ENCODE peak calls at places on chromosomes 7 and 10, in five cellular contexts. One of them, this sample, is unnamed.

GRCh38 chr7:6422926-6423632 is 24.7 kb downstream of the DAGLB start:
- DNase-seq in stimulated activated CD4-positive, alpha-beta T cell treated with anti-CD3 and anti-CD28 coated beads, Interleukin-2, amount 100 ng/mL, for 48 hours: no peak
- DNase-seq in substantia nigra: peak; percentile 14
- DNase-seq in epithelial cell of esophagus: no peak
- DNase-seq in GM13976: no peak
- DNase-seq in this sample: peak; percentile 25

GRCh38 chr7:155178096-155178495 is 108.0 kb downstream of the HTR5A start:
- DNase-seq in stimulated activated CD4-positive, alpha-beta T cell treated with anti-CD3 and anti-CD28 coated beads, Interleukin-2, amount 100 ng/mL, for 48 hours: no peak
- DNase-seq in substantia nigra: no peak
- DNase-seq in epithelial cell of esophagus: no peak
- DNase-seq in GM13976: no peak
- DNase-seq in this sample: no peak

GRCh38 chr7:919924-920341 is 34.5 kb downstream of the ADAP1 start:
- DNase-seq in stimulated activated CD4-positive, alpha-beta T cell treated with anti-CD3 and anti-CD28 coated beads, Interleukin-2, amount 100 ng/mL, for 48 hours: no peak
- DNase-seq in substantia nigra: no peak
- DNase-seq in epithelial cell of esophagus: no peak
- DNase-seq in GM13976: no peak
- DNase-seq in this sample: peak; percentile 66

GRCh38 chr10:79320785-79321493 is 26.3 kb upstream of the PPIF start:
- DNase-seq in stimulated activated CD4-positive, alpha-beta T cell treated with anti-CD3 and anti-CD28 coated beads, Interleukin-2, amount 100 ng/mL, for 48 hours: peak; percentile 23
- DNase-seq in substantia nigra: no peak
- DNase-seq in epithelial cell of esophagus: peak; percentile 100
- DNase-seq in GM13976: no peak
- DNase-seq in this sample: no peak

GRCh38 chr7:157527686-157528085 is 190.9 kb downstream of the DNAJB6 start:
- DNase-seq in stimulated activated CD4-positive, alpha-beta T cell treated with anti-CD3 and anti-CD28 coated beads, Interleukin-2, amount 100 ng/mL, for 48 hours: no peak
- DNase-seq in substantia nigra: no peak
- DNase-seq in epithelial cell of esophagus: no peak
- DNase-seq in GM13976: no peak
- DNase-seq in this sample: no peak

GRCh38 chr10:128150045-128150493 is 23.8 kb upstream of the MKI67 start:
- DNase-seq in stimulated activated CD4-positive, alpha-beta T cell treated with anti-CD3 and anti-CD28 coated beads, Interleukin-2, amount 100 ng/mL, for 48 hours: peak; percentile 78
- DNase-seq in substantia nigra: peak; percentile 65
- DNase-seq in epithelial cell of esophagus: peak; percentile 78
- DNase-seq in GM13976: peak; percentile 93
- DNase-seq in this sample: peak; percentile 51

GRCh38 chr7:110386914-110387313 is 704.0 kb upstream of the LRRN3 start:
- DNase-seq in stimulated activated CD4-positive, alpha-beta T cell treated with anti-CD3 and anti-CD28 coated beads, Interleukin-2, amount 100 ng/mL, for 48 hours: no peak
- DNase-seq in substantia nigra: no peak
- DNase-seq in epithelial cell of esophagus: peak; percentile 93
- DNase-seq in GM13976: no peak
- DNase-seq in this sample: no peak

GRCh38 chr7:1709281-1709680 is 39.2 kb downstream of the ELFN1 start:
- DNase-seq in stimulated activated CD4-positive, alpha-beta T cell treated with anti-CD3 and anti-CD28 coated beads, Interleukin-2, amount 100 ng/mL, for 48 hours: no peak
- DNase-seq in substantia nigra: no peak
- DNase-seq in epithelial cell of esophagus: no peak
- DNase-seq in GM13976: no peak
- DNase-seq in this sample: no peak

GRCh38 chr10:101007915-101008822 is 8.6 kb downstream of the LZTS2 start:
- DNase-seq in stimulated activated CD4-positive, alpha-beta T cell treated with anti-CD3 and anti-CD28 coated beads, Interleukin-2, amount 100 ng/mL, for 48 hours: no peak
- DNase-seq in substantia nigra: no peak
- DNase-seq in epithelial cell of esophagus: no peak
- DNase-seq in GM13976: no peak
- DNase-seq in this sample: no peak

GRCh38 chr7:16026253-16027020 is 340.0 kb upstream of the MEOX2 start:
- DNase-seq in stimulated activated CD4-positive, alpha-beta T cell treated with anti-CD3 and anti-CD28 coated beads, Interleukin-2, amount 100 ng/mL, for 48 hours: no peak
- DNase-seq in substantia nigra: no peak
- DNase-seq in epithelial cell of esophagus: peak; percentile 8
- DNase-seq in GM13976: no peak
- DNase-seq in this sample: no peak

GRCh38 chr7:31476073-31476745 is 37.7 kb upstream of the ITPRID1 start:
- DNase-seq in stimulated activated CD4-positive, alpha-beta T cell treated with anti-CD3 and anti-CD28 coated beads, Interleukin-2, amount 100 ng/mL, for 48 hours: no peak
- DNase-seq in substantia nigra: no peak
- DNase-seq in epithelial cell of esophagus: no peak
- DNase-seq in GM13976: no peak
- DNase-seq in this sample: no peak

GRCh38 chr7:134565643-134566136 is 16.8 kb downstream of the AKR1B15 start:
- DNase-seq in stimulated activated CD4-positive, alpha-beta T cell treated with anti-CD3 and anti-CD28 coated beads, Interleukin-2, amount 100 ng/mL, for 48 hours: no peak
- DNase-seq in substantia nigra: no peak
- DNase-seq in epithelial cell of esophagus: peak; percentile 78
- DNase-seq in GM13976: no peak
- DNase-seq in this sample: no peak

GRCh38 chr10:24331457-24331856 is 122.5 kb downstream of the KIAA1217 start:
- DNase-seq in stimulated activated CD4-positive, alpha-beta T cell treated with anti-CD3 and anti-CD28 coated beads, Interleukin-2, amount 100 ng/mL, for 48 hours: no peak
- DNase-seq in substantia nigra: peak; percentile 13
- DNase-seq in epithelial cell of esophagus: peak; percentile 86
- DNase-seq in GM13976: no peak
- DNase-seq in this sample: peak; percentile 71

GRCh38 chr10:75396861-75397570 is 4.5 kb downstream of the ZNF503 start:
- DNase-seq in stimulated activated CD4-positive, alpha-beta T cell treated with anti-CD3 and anti-CD28 coated beads, Interleukin-2, amount 100 ng/mL, for 48 hours: no peak
- DNase-seq in substantia nigra: no peak
- DNase-seq in epithelial cell of esophagus: peak; percentile 39
- DNase-seq in GM13976: no peak
- DNase-seq in this sample: no peak

GRCh38 chr10:71727429-71728217 is 8.0 kb upstream of the C10orf105 start:
- DNase-seq in stimulated activated CD4-positive, alpha-beta T cell treated with anti-CD3 and anti-CD28 coated beads, Interleukin-2, amount 100 ng/mL, for 48 hours: no peak
- DNase-seq in substantia nigra: peak; percentile 38
- DNase-seq in epithelial cell of esophagus: peak; percentile 31
- DNase-seq in GM13976: peak; percentile 78
- DNase-seq in this sample: peak; percentile 88

GRCh38 chr10:32972454-32972853 is 14.4 kb upstream of the ITGB1 start:
- DNase-seq in stimulated activated CD4-positive, alpha-beta T cell treated with anti-CD3 and anti-CD28 coated beads, Interleukin-2, amount 100 ng/mL, for 48 hours: no peak
- DNase-seq in substantia nigra: no peak
- DNase-seq in epithelial cell of esophagus: no peak
- DNase-seq in GM13976: no peak
- DNase-seq in this sample: no peak

GRCh38 chr10:27388761-27389399 is 115.2 kb upstream of the RAB18 start:
- DNase-seq in stimulated activated CD4-positive, alpha-beta T cell treated with anti-CD3 and anti-CD28 coated beads, Interleukin-2, amount 100 ng/mL, for 48 hours: no peak
- DNase-seq in substantia nigra: no peak
- DNase-seq in epithelial cell of esophagus: peak; percentile 26
- DNase-seq in GM13976: no peak
- DNase-seq in this sample: no peak

GRCh38 chr7:30330134-30331111 is 46.0 kb downstream of the ZNRF2 start:
- DNase-seq in stimulated activated CD4-positive, alpha-beta T cell treated with anti-CD3 and anti-CD28 coated beads, Interleukin-2, amount 100 ng/mL, for 48 hours: no peak
- DNase-seq in substantia nigra: no peak
- DNase-seq in epithelial cell of esophagus: peak; percentile 38
- DNase-seq in GM13976: no peak
- DNase-seq in this sample: no peak

GRCh38 chr10:34358729-34359128 is 456.4 kb downstream of the PARD3 start:
- DNase-seq in stimulated activated CD4-positive, alpha-beta T cell treated with anti-CD3 and anti-CD28 coated beads, Interleukin-2, amount 100 ng/mL, for 48 hours: no peak
- DNase-seq in substantia nigra: no peak
- DNase-seq in epithelial cell of esophagus: no peak
- DNase-seq in GM13976: no peak
- DNase-seq in this sample: no peak

GRCh38 chr7:130909881-130910672 is 176.1 kb upstream of the KLF14 start:
- DNase-seq in stimulated activated CD4-positive, alpha-beta T cell treated with anti-CD3 and anti-CD28 coated beads, Interleukin-2, amount 100 ng/mL, for 48 hours: no peak
- DNase-seq in substantia nigra: no peak
- DNase-seq in epithelial cell of esophagus: peak; percentile 71
- DNase-seq in GM13976: no peak
- DNase-seq in this sample: no peak

GRCh38 chr10:107994621-107995274 is 830.2 kb upstream of the SORCS1 start:
- DNase-seq in stimulated activated CD4-positive, alpha-beta T cell treated with anti-CD3 and anti-CD28 coated beads, Interleukin-2, amount 100 ng/mL, for 48 hours: no peak
- DNase-seq in substantia nigra: no peak
- DNase-seq in epithelial cell of esophagus: peak; percentile 59
- DNase-seq in GM13976: no peak
- DNase-seq in this sample: no peak

GRCh38 chr7:28440055-28440601 is 27.8 kb downstream of the CREB5 start:
- DNase-seq in stimulated activated CD4-positive, alpha-beta T cell treated with anti-CD3 and anti-CD28 coated beads, Interleukin-2, amount 100 ng/mL, for 48 hours: no peak
- DNase-seq in substantia nigra: no peak
- DNase-seq in epithelial cell of esophagus: no peak
- DNase-seq in GM13976: no peak
- DNase-seq in this sample: no peak

GRCh38 chr7:34247468-34247867 is 342.1 kb downstream of the BMPER start:
- DNase-seq in stimulated activated CD4-positive, alpha-beta T cell treated with anti-CD3 and anti-CD28 coated beads, Interleukin-2, amount 100 ng/mL, for 48 hours: no peak
- DNase-seq in substantia nigra: no peak
- DNase-seq in epithelial cell of esophagus: peak; percentile 36
- DNase-seq in GM13976: no peak
- DNase-seq in this sample: no peak

GRCh38 chr10:119871881-119872609 is 598 bp downstream of the MCMBP start:
- DNase-seq in stimulated activated CD4-positive, alpha-beta T cell treated with anti-CD3 and anti-CD28 coated beads, Interleukin-2, amount 100 ng/mL, for 48 hours: peak; percentile 42
- DNase-seq in substantia nigra: peak; percentile 49
- DNase-seq in epithelial cell of esophagus: peak; percentile 74
- DNase-seq in GM13976: peak; percentile 70
- DNase-seq in this sample: no peak

GRCh38 chr7:95725170-95725569 is 47.2 kb upstream of the DYNC1I1 start:
- DNase-seq in stimulated activated CD4-positive, alpha-beta T cell treated with anti-CD3 and anti-CD28 coated beads, Interleukin-2, amount 100 ng/mL, for 48 hours: no peak
- DNase-seq in substantia nigra: no peak
- DNase-seq in epithelial cell of esophagus: no peak
- DNase-seq in GM13976: no peak
- DNase-seq in this sample: no peak

GRCh38 chr7:22645418-22646181 is 81.4 kb upstream of the IL6 start:
- DNase-seq in stimulated activated CD4-positive, alpha-beta T cell treated with anti-CD3 and anti-CD28 coated beads, Interleukin-2, amount 100 ng/mL, for 48 hours: no peak
- DNase-seq in substantia nigra: no peak
- DNase-seq in epithelial cell of esophagus: no peak
- DNase-seq in GM13976: no peak
- DNase-seq in this sample: no peak

GRCh38 chr7:15015545-15016314 is 113.2 kb upstream of the DGKB start:
- DNase-seq in stimulated activated CD4-positive, alpha-beta T cell treated with anti-CD3 and anti-CD28 coated beads, Interleukin-2, amount 100 ng/mL, for 48 hours: no peak
- DNase-seq in substantia nigra: peak; percentile 0
- DNase-seq in epithelial cell of esophagus: peak; percentile 90
- DNase-seq in GM13976: peak; percentile 11
- DNase-seq in this sample: peak; percentile 43

GRCh38 chr7:116200963-116201362 is 9.4 kb upstream of the TES start:
- DNase-seq in stimulated activated CD4-positive, alpha-beta T cell treated with anti-CD3 and anti-CD28 coated beads, Interleukin-2, amount 100 ng/mL, for 48 hours: no peak
- DNase-seq in substantia nigra: no peak
- DNase-seq in epithelial cell of esophagus: no peak
- DNase-seq in GM13976: no peak
- DNase-seq in this sample: no peak

GRCh38 chr10:61933857-61934559 is 32.5 kb downstream of the ARID5B start:
- DNase-seq in stimulated activated CD4-positive, alpha-beta T cell treated with anti-CD3 and anti-CD28 coated beads, Interleukin-2, amount 100 ng/mL, for 48 hours: no peak
- DNase-seq in substantia nigra: no peak
- DNase-seq in epithelial cell of esophagus: no peak
- DNase-seq in GM13976: no peak
- DNase-seq in this sample: no peak

GRCh38 chr10:79431422-79431821 is 14.0 kb downstream of the ZCCHC24 start:
- DNase-seq in stimulated activated CD4-positive, alpha-beta T cell treated with anti-CD3 and anti-CD28 coated beads, Interleukin-2, amount 100 ng/mL, for 48 hours: no peak
- DNase-seq in substantia nigra: no peak
- DNase-seq in epithelial cell of esophagus: no peak
- DNase-seq in GM13976: no peak
- DNase-seq in this sample: no peak